ENCODE peak calls at places on chromosome 2, in eight cellular contexts. One of them, this sample, is unnamed.

GRCh38 chr2:239299218-239299939 is 101.4 kb downstream of the HDAC4 start:
- DNase-seq in SK-N-MC: no peak
- DNase-seq in sigmoid colon: peak; percentile 64
- DNase-seq in ovary: no peak
- DNase-seq in breast epithelium: peak; percentile 10
- DNase-seq in suprapubic skin: peak; percentile 63
- DNase-seq in Peyer's patch: peak; percentile 80
- DNase-seq in effector memory CD4-positive, alpha-beta T cell: no peak
- DNase-seq in this sample: no peak

GRCh38 chr2:30404354-30405265 is 42.4 kb upstream of the LCLAT1 start:
- DNase-seq in Peyer's patch: no peak
- DNase-seq in effector memory CD4-positive, alpha-beta T cell: no peak
- DNase-seq in breast epithelium: no peak
- DNase-seq in sigmoid colon: no peak
- DNase-seq in ovary: peak; percentile 76
- DNase-seq in SK-N-MC: no peak
- DNase-seq in suprapubic skin: no peak
- DNase-seq in this sample: no peak

GRCh38 chr2:130808482-130809268 is 28.0 kb upstream of the ARHGEF4 start:
- DNase-seq in Peyer's patch: no peak
- DNase-seq in sigmoid colon: no peak
- DNase-seq in ovary: no peak
- DNase-seq in effector memory CD4-positive, alpha-beta T cell: no peak
- DNase-seq in breast epithelium: no peak
- DNase-seq in suprapubic skin: no peak
- DNase-seq in SK-N-MC: no peak
- DNase-seq in this sample: no peak

GRCh38 chr2:7060156-7060555 is 142.9 kb downstream of the RNF144A start:
- DNase-seq in sigmoid colon: no peak
- DNase-seq in breast epithelium: no peak
- DNase-seq in suprapubic skin: no peak
- DNase-seq in Peyer's patch: no peak
- DNase-seq in SK-N-MC: no peak
- DNase-seq in ovary: no peak
- DNase-seq in effector memory CD4-positive, alpha-beta T cell: no peak
- DNase-seq in this sample: no peak

GRCh38 chr2:74632209-74632938 is 15.8 kb downstream of the M1AP start:
- DNase-seq in Peyer's patch: no peak
- DNase-seq in SK-N-MC: no peak
- DNase-seq in effector memory CD4-positive, alpha-beta T cell: no peak
- DNase-seq in ovary: no peak
- DNase-seq in breast epithelium: no peak
- DNase-seq in sigmoid colon: no peak
- DNase-seq in suprapubic skin: no peak
- DNase-seq in this sample: no peak

GRCh38 chr2:147255812-147256211 is 589.0 kb upstream of the ACVR2A start:
- DNase-seq in SK-N-MC: no peak
- DNase-seq in Peyer's patch: no peak
- DNase-seq in ovary: no peak
- DNase-seq in breast epithelium: no peak
- DNase-seq in effector memory CD4-positive, alpha-beta T cell: no peak
- DNase-seq in suprapubic skin: no peak
- DNase-seq in sigmoid colon: no peak
- DNase-seq in this sample: no peak

GRCh38 chr2:26086155-26086634 is 52.3 kb downstream of the RAB10 start:
- DNase-seq in suprapubic skin: no peak
- DNase-seq in ovary: no peak
- DNase-seq in sigmoid colon: no peak
- DNase-seq in breast epithelium: no peak
- DNase-seq in SK-N-MC: no peak
- DNase-seq in effector memory CD4-positive, alpha-beta T cell: no peak
- DNase-seq in Peyer's patch: no peak
- DNase-seq in this sample: no peak

GRCh38 chr2:39567507-39567906 is 98.2 kb upstream of the TMEM178A start:
- DNase-seq in ovary: no peak
- DNase-seq in breast epithelium: no peak
- DNase-seq in SK-N-MC: no peak
- DNase-seq in suprapubic skin: no peak
- DNase-seq in effector memory CD4-positive, alpha-beta T cell: no peak
- DNase-seq in Peyer's patch: no peak
- DNase-seq in sigmoid colon: no peak
- DNase-seq in this sample: no peak

GRCh38 chr2:223970343-223971128 is 13.3 kb downstream of the MRPL44 start:
- DNase-seq in Peyer's patch: no peak
- DNase-seq in breast epithelium: no peak
- DNase-seq in SK-N-MC: peak; percentile 84
- DNase-seq in sigmoid colon: no peak
- DNase-seq in suprapubic skin: no peak
- DNase-seq in ovary: peak; percentile 17
- DNase-seq in effector memory CD4-positive, alpha-beta T cell: no peak
- DNase-seq in this sample: no peak

GRCh38 chr2:6081542-6081872 is 389.3 kb downstream of the SOX11 start:
- DNase-seq in breast epithelium: no peak
- DNase-seq in suprapubic skin: no peak
- DNase-seq in sigmoid colon: no peak
- DNase-seq in ovary: no peak
- DNase-seq in Peyer's patch: no peak
- DNase-seq in effector memory CD4-positive, alpha-beta T cell: no peak
- DNase-seq in SK-N-MC: no peak
- DNase-seq in this sample: no peak

GRCh38 chr2:193743089-193743488 is 1548.4 kb upstream of the TMEFF2 start:
- DNase-seq in breast epithelium: no peak
- DNase-seq in ovary: no peak
- DNase-seq in suprapubic skin: no peak
- DNase-seq in Peyer's patch: no peak
- DNase-seq in effector memory CD4-positive, alpha-beta T cell: no peak
- DNase-seq in sigmoid colon: no peak
- DNase-seq in SK-N-MC: no peak
- DNase-seq in this sample: no peak

GRCh38 chr2:54560146-54560881 is 104.2 kb downstream of the SPTBN1 start:
- DNase-seq in breast epithelium: no peak
- DNase-seq in suprapubic skin: no peak
- DNase-seq in SK-N-MC: no peak
- DNase-seq in effector memory CD4-positive, alpha-beta T cell: no peak
- DNase-seq in Peyer's patch: no peak
- DNase-seq in sigmoid colon: peak; percentile 87
- DNase-seq in ovary: peak; percentile 28
- DNase-seq in this sample: no peak

GRCh38 chr2:201057715-201058248 is 13.7 kb downstream of the HYCC2 start:
- DNase-seq in ovary: no peak
- DNase-seq in SK-N-MC: no peak
- DNase-seq in sigmoid colon: no peak
- DNase-seq in breast epithelium: no peak
- DNase-seq in effector memory CD4-positive, alpha-beta T cell: no peak
- DNase-seq in Peyer's patch: no peak
- DNase-seq in suprapubic skin: no peak
- DNase-seq in this sample: no peak

GRCh38 chr2:224927671-224928173 is 114.5 kb downstream of the DOCK10 start:
- DNase-seq in SK-N-MC: no peak
- DNase-seq in effector memory CD4-positive, alpha-beta T cell: peak; percentile 34
- DNase-seq in suprapubic skin: no peak
- DNase-seq in Peyer's patch: no peak
- DNase-seq in sigmoid colon: no peak
- DNase-seq in breast epithelium: no peak
- DNase-seq in ovary: no peak
- DNase-seq in this sample: no peak

GRCh38 chr2:233329489-233330135 is 22.0 kb downstream of the SAG start:
- DNase-seq in ovary: no peak
- DNase-seq in sigmoid colon: no peak
- DNase-seq in Peyer's patch: no peak
- DNase-seq in effector memory CD4-positive, alpha-beta T cell: no peak
- DNase-seq in breast epithelium: no peak
- DNase-seq in suprapubic skin: no peak
- DNase-seq in SK-N-MC: peak; percentile 88
- DNase-seq in this sample: no peak

GRCh38 chr2:185208261-185208660 is 530.3 kb upstream of the FSIP2 start:
- DNase-seq in sigmoid colon: no peak
- DNase-seq in Peyer's patch: no peak
- DNase-seq in suprapubic skin: no peak
- DNase-seq in ovary: no peak
- DNase-seq in SK-N-MC: no peak
- DNase-seq in breast epithelium: no peak
- DNase-seq in effector memory CD4-positive, alpha-beta T cell: no peak
- DNase-seq in this sample: no peak

GRCh38 chr2:180873219-180873618 is 107.2 kb upstream of the UBE2E3 start:
- DNase-seq in sigmoid colon: no peak
- DNase-seq in breast epithelium: no peak
- DNase-seq in suprapubic skin: no peak
- DNase-seq in Peyer's patch: no peak
- DNase-seq in ovary: no peak
- DNase-seq in SK-N-MC: no peak
- DNase-seq in effector memory CD4-positive, alpha-beta T cell: no peak
- DNase-seq in this sample: no peak

GRCh38 chr2:240888130-240888889 is 7.6 kb downstream of the MAB21L4 start:
- DNase-seq in sigmoid colon: no peak
- DNase-seq in ovary: no peak
- DNase-seq in Peyer's patch: no peak
- DNase-seq in breast epithelium: no peak
- DNase-seq in suprapubic skin: no peak
- DNase-seq in SK-N-MC: no peak
- DNase-seq in effector memory CD4-positive, alpha-beta T cell: no peak
- DNase-seq in this sample: no peak

GRCh38 chr2:238100049-238100820 is at the start of gene ESPNL:
- DNase-seq in sigmoid colon: peak; percentile 60
- DNase-seq in suprapubic skin: peak; percentile 67
- DNase-seq in breast epithelium: peak; percentile 42
- DNase-seq in SK-N-MC: no peak
- DNase-seq in effector memory CD4-positive, alpha-beta T cell: no peak
- DNase-seq in ovary: peak; percentile 3
- DNase-seq in Peyer's patch: peak; percentile 47
- DNase-seq in this sample: peak; percentile 88

DNA sequence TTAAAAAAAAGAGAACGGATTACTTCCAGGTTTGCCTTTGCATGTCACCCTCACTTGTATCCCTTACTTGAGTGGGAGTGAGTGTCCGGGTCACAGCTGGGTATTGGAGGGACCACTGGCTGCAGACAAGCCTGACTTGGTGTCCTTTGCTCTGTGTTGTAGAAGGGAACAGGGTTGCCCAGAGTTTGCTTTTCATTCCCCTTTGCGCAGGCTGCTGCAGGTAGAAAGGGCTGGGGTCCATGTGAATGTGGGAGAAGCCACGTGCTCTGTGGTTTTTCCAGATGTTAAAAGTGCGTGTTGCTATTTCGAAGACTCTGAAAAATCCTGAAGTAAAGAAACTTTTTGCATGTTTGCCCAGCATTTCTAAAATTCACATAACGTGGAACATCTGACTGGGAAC is 28.8 kb downstream of the GLI2 start:
- DNase-seq in SK-N-MC: no peak
- DNase-seq in breast epithelium: peak; percentile 38
- DNase-seq in Peyer's patch: peak; percentile 15
- DNase-seq in effector memory CD4-positive, alpha-beta T cell: no peak
- DNase-seq in ovary: no peak
- DNase-seq in suprapubic skin: peak; percentile 54
- DNase-seq in sigmoid colon: peak; percentile 30
- DNase-seq in this sample: no peak
- H3K36me3 ChIP-seq in SK-N-MC: no peaks in the 10 kb centered on the region
- H3K36me3 ChIP-seq in breast epithelium: no peaks in the 10 kb centered on the region
- H3K36me3 ChIP-seq in Peyer's patch: no peaks in the 10 kb centered on the region
- H3K36me3 ChIP-seq in effector memory CD4-positive, alpha-beta T cell: no peaks in the 10 kb centered on the region
- H3K36me3 ChIP-seq in ovary: no peaks in the 10 kb centered on the region
- H3K36me3 ChIP-seq in suprapubic skin: no peaks in the 10 kb centered on the region
- H3K36me3 ChIP-seq in sigmoid colon: no peaks in the 10 kb centered on the region
- H3K36me3 ChIP-seq in this sample: no peaks in the 10 kb centered on the region

GRCh38 chr2:73034661-73035374 is 36.7 kb downstream of the SFXN5 start:
- DNase-seq in ovary: no peak
- DNase-seq in SK-N-MC: no peak
- DNase-seq in breast epithelium: no peak
- DNase-seq in effector memory CD4-positive, alpha-beta T cell: no peak
- DNase-seq in suprapubic skin: no peak
- DNase-seq in Peyer's patch: no peak
- DNase-seq in sigmoid colon: no peak
- DNase-seq in this sample: no peak
- H3K27ac ChIP-seq in ovary: no peak overlapping the region
- H3K27ac ChIP-seq in SK-N-MC: no peak overlapping the region
- H3K27ac ChIP-seq in breast epithelium: no peak overlapping the region
- H3K27ac ChIP-seq in effector memory CD4-positive, alpha-beta T cell: no peak overlapping the region
- H3K27ac ChIP-seq in suprapubic skin: no peak overlapping the region
- H3K27ac ChIP-seq in Peyer's patch: no peak overlapping the region
- H3K27ac ChIP-seq in sigmoid colon: no peak overlapping the region
- H3K27ac ChIP-seq in this sample: no peak overlapping the region

DNA sequence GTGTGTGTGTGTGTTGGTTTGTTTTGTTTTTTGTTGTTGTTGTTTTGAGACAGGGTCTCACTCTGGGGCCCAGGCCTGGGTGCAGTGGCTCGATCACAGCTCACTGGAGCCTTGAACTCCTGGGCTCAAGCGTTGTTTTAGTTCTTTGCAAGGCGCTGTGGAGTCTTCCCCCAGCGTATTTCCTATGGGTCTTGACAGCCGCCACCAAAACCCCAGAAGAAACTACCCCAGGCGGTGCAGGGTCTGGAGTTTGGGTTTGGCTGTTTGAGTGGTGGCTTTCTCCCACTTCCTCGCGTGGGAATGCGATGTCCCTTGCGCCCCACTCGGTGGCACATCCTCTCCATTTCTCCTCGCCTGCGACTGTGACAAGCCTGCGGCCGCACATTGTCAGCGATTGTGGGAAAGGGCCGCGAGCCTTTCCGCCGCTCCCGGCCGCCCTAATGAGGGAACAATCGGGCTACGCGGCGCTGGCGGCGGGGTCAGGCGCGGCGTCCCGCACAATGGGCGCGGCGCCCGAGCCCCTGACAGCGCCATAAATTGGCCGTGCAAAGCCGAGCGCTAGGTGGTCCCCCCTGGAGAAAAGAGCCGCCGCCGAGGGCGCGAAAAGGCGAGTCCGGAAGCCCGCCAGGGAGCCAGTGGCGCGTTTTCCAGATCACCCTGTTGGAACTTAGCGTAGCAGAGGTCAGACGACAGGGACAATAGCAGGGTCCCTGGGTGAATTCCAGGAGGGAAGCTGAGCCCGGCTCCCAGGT is 194.9 kb upstream of the POU3F3 start:
- DNase-seq in SK-N-MC: no peak
- DNase-seq in sigmoid colon: no peak
- DNase-seq in suprapubic skin: no peak
- DNase-seq in breast epithelium: no peak
- DNase-seq in effector memory CD4-positive, alpha-beta T cell: no peak
- DNase-seq in ovary: no peak
- DNase-seq in Peyer's patch: no peak
- DNase-seq in this sample: no peak
- H3K9me3 ChIP-seq in SK-N-MC: no peaks in the 10 kb centered on the region
- H3K9me3 ChIP-seq in sigmoid colon: no peaks in the 10 kb centered on the region
- H3K9me3 ChIP-seq in suprapubic skin: no peaks in the 10 kb centered on the region
- H3K9me3 ChIP-seq in breast epithelium: no peaks in the 10 kb centered on the region
- H3K9me3 ChIP-seq in effector memory CD4-positive, alpha-beta T cell: no peaks in the 10 kb centered on the region
- H3K9me3 ChIP-seq in ovary: no peaks in the 10 kb centered on the region
- H3K9me3 ChIP-seq in Peyer's patch: no peaks in the 10 kb centered on the region
- H3K9me3 ChIP-seq in this sample: no peaks in the 10 kb centered on the region

DNA sequence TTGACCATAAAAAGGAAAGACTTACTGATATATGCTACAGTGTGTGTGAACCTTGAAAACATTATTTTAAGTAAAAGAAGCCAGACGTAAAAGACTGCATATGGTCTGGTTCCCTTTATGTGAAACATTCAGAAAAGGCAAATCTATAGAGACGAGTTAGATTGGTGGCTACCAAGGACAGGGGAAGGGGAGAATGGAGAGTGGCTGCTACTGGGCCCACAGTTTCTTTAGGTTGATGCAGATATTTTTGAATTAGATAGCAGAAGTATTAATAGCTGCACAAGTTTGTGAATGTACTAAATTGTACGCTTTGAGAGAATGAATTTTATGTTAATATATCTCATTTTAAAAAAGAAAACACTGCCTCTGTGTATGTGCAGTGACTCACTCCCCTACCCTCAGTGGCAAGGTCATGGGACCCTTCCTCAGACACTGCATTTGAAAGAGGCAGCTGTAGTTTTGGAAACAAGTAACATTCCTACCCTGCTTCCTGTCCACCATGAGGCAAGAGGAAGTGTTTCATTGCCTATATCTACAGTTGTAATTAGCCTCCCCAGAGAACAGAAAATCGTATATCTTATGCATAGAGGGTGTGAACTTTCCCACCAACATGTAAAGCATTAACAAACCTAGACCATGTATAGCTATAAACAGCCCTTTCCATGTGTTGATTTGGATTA is 29.8 kb upstream of the ARMC9 start:
- DNase-seq in effector memory CD4-positive, alpha-beta T cell: no peak
- DNase-seq in breast epithelium: no peak
- DNase-seq in sigmoid colon: no peak
- DNase-seq in suprapubic skin: no peak
- DNase-seq in ovary: no peak
- DNase-seq in SK-N-MC: no peak
- DNase-seq in Peyer's patch: no peak
- DNase-seq in this sample: no peak
- H3K36me3 ChIP-seq in effector memory CD4-positive, alpha-beta T cell: peaks cover 51% of the 10 kb centered on the region
- H3K36me3 ChIP-seq in breast epithelium: no peaks in the 10 kb centered on the region
- H3K36me3 ChIP-seq in sigmoid colon: no peaks in the 10 kb centered on the region
- H3K36me3 ChIP-seq in suprapubic skin: peaks cover 67% of the 10 kb centered on the region
- H3K36me3 ChIP-seq in ovary: no peaks in the 10 kb centered on the region
- H3K36me3 ChIP-seq in SK-N-MC: peaks cover 83% of the 10 kb centered on the region
- H3K36me3 ChIP-seq in Peyer's patch: no peaks in the 10 kb centered on the region
- H3K36me3 ChIP-seq in this sample: no peaks in the 10 kb centered on the region

This sample was measured in vagina.